ENCODE peak calls at places on chromosomes 12 and 14, in eight cellular contexts. U, A, R, Z, J, T, I and O are unnamed samples.

GRCh38 chr12:92029902-92030586 is 115.6 kb downstream of the BTG1 start:
- DNase-seq in Z (no peak), J (no peak), R (no peak), U (no peak), I (no peak), T (no peak), A (no peak), O (peak; percentile 63)

GRCh38 chr12:56581418-56582145 is 48.5 kb downstream of the BAZ2A start:
- DNase-seq in J (no peak), T (no peak), U (no peak), R (no peak), A (no peak), I (no peak), Z (no peak), O (peak; percentile 40)

GRCh38 chr14:74324945-74325361 is 22.2 kb upstream of the ABCD4 start:
- DNase-seq in Z (no peak), J (peak; percentile 43), T (no peak), R (peak; percentile 6), U (no peak), A (peak; percentile 14), I (no peak), O (peak; percentile 71)

GRCh38 chr12:122182887-122183587 is at the start of gene LRRC43:
- DNase-seq in Z (peak; percentile 79), R (peak; percentile 38), I (peak; percentile 73), A (peak; percentile 35), J (no peak), T (no peak), U (no peak), O (peak; percentile 28)

GRCh38 chr14:100837812-100838170 is 11.9 kb downstream of the MEG3 start:
- DNase-seq in Z (peak; percentile 20), T (no peak), R (no peak), U (no peak), A (no peak), J (no peak), I (no peak), O (no peak)

GRCh38 chr12:70449074-70449757 is 83.1 kb downstream of the KCNMB4 start:
- DNase-seq in R (no peak), J (peak; percentile 9), Z (no peak), T (no peak), U (no peak), A (no peak), I (no peak), O (no peak)

GRCh38 chr14:25308244-25308643 is 258.3 kb upstream of the STXBP6 start:
- DNase-seq in U (no peak), R (no peak), A (no peak), Z (no peak), T (no peak), J (no peak), I (no peak), O (no peak)

GRCh38 chr12:89883630-89884364 is 175.2 kb upstream of the ATP2B1 start:
- DNase-seq in R (no peak), T (no peak), I (no peak), Z (no peak), U (no peak), J (no peak), A (no peak), O (peak; percentile 15)

GRCh38 chr14:52918486-52918885 is 32.4 kb downstream of the FERMT2 start:
- DNase-seq in R (no peak), I (no peak), Z (no peak), U (no peak), A (no peak), T (no peak), J (peak; percentile 49), O (peak; percentile 80)

GRCh38 chr12:49369723-49370145 is 2.5 kb downstream of the SPATS2 start:
- DNase-seq in I (peak; percentile 15), J (peak; percentile 58), R (no peak), A (no peak), T (no peak), Z (no peak), U (no peak), O (peak; percentile 72)

GRCh38 chr12:99911076-99911475 is 73.7 kb downstream of the ANKS1B start:
- DNase-seq in U (no peak), Z (no peak), R (no peak), J (peak; percentile 84), A (no peak), I (no peak), T (peak; percentile 60), O (peak; percentile 78)

GRCh38 chr12:111386891-111387290 is 18.0 kb upstream of the PHETA1 start:
- DNase-seq in Z (no peak), U (no peak), A (no peak), I (no peak), R (no peak), J (no peak), T (no peak), O (peak; percentile 37)

GRCh38 chr12:54658306-54659264 is 10.4 kb upstream of the DCD start:
- DNase-seq in A (peak; percentile 46), I (no peak), T (no peak), J (no peak), U (no peak), Z (no peak), R (no peak), O (peak; percentile 48)

GRCh38 chr12:79299447-79300198 is 391.1 kb downstream of the PAWR start:
- DNase-seq in I (no peak), A (no peak), R (no peak), T (no peak), U (no peak), J (no peak), Z (no peak), O (peak; percentile 20)

GRCh38 chr12:53626702-53627169 is 554 bp upstream of the ATF7 start:
- DNase-seq in A (no peak), I (no peak), Z (no peak), R (no peak), T (no peak), U (no peak), J (no peak), O (no peak)

GRCh38 chr12:71552728-71553501 is 110.7 kb downstream of the ZFC3H1 start:
- DNase-seq in Z (no peak), T (no peak), J (no peak), U (no peak), I (no peak), R (no peak), A (no peak), O (no peak)

GRCh38 chr14:24093901-24094838 is at the start of gene PCK2:
- DNase-seq in R (peak; percentile 95), A (peak; percentile 71), U (peak; percentile 69), I (peak; percentile 93), J (peak; percentile 92), Z (peak; percentile 89), T (peak; percentile 71), O (peak; percentile 90)

GRCh38 chr12:76137611-76138010 is 53.1 kb upstream of the NAP1L1 start:
- DNase-seq in T (no peak), J (no peak), I (no peak), A (no peak), U (no peak), R (no peak), Z (no peak), O (no peak)

GRCh38 chr12:113470871-113471618 is 626 bp downstream of the LHX5 start:
- DNase-seq in R (no peak), T (no peak), I (no peak), A (no peak), U (no peak), Z (no peak), J (no peak), O (no peak)

GRCh38 chr14:101478096-101478495 is 83.2 kb upstream of the DIO3 start:
- DNase-seq in A (no peak), T (no peak), J (no peak), Z (no peak), I (no peak), U (no peak), R (no peak), O (no peak)

GRCh38 chr14:88667555-88668273 is 104.9 kb downstream of the ZC3H14 start:
- DNase-seq in Z (peak; percentile 70), U (peak; percentile 52), J (peak; percentile 84), I (peak; percentile 49), T (peak; percentile 39), R (peak; percentile 60), A (peak; percentile 53), O (peak; percentile 90)

GRCh38 chr14:67704484-67705089 is 2.9 kb downstream of the RDH12 start:
- DNase-seq in R (peak; percentile 58), U (no peak), I (peak; percentile 8), T (no peak), A (peak; percentile 30), J (peak; percentile 67), Z (no peak), O (peak; percentile 75)

GRCh38 chr12:59651230-59651920 is 55.5 kb downstream of the SLC16A7 start:
- DNase-seq in I (no peak), J (peak; percentile 21), A (no peak), T (peak; percentile 51), Z (no peak), R (no peak), U (no peak), O (peak; percentile 48)